ENCODE peak calls at places on chromosomes 13 and 19, in seven cellular contexts. One of them, this sample, is unnamed.
A peak's percentile ranks its signal among the peaks of the same experiment; 100 is the strongest.

GRCh38 chr13:78777973-78778372 is 119.0 kb upstream of the OBI1 start:
- DNase-seq in aorta: no peak
- DNase-seq in nucleus accumbens: no peak
- DNase-seq in Kasumi-1: no peak
- DNase-seq in tibial artery: no peak
- DNase-seq in stimulated activated CD4-positive, alpha-beta T cell treated with anti-CD3 and anti-CD28 coated beads, TNF-alpha, amount 100 ng/mL, for 48 hours: no peak
- DNase-seq in RPMI8226: no peak
- DNase-seq in this sample: no peak

GRCh38 chr13:80463673-80464352 is 122.9 kb upstream of the SPRY2 start:
- DNase-seq in aorta: peak; percentile 41
- DNase-seq in nucleus accumbens: no peak
- DNase-seq in Kasumi-1: no peak
- DNase-seq in tibial artery: no peak
- DNase-seq in stimulated activated CD4-positive, alpha-beta T cell treated with anti-CD3 and anti-CD28 coated beads, TNF-alpha, amount 100 ng/mL, for 48 hours: no peak
- DNase-seq in RPMI8226: no peak
- DNase-seq in this sample: no peak

GRCh38 chr13:72643339-72643989 is 84.0 kb downstream of the MZT1 start:
- DNase-seq in aorta: peak; percentile 51
- DNase-seq in nucleus accumbens: no peak
- DNase-seq in Kasumi-1: peak; percentile 26
- DNase-seq in tibial artery: no peak
- DNase-seq in stimulated activated CD4-positive, alpha-beta T cell treated with anti-CD3 and anti-CD28 coated beads, TNF-alpha, amount 100 ng/mL, for 48 hours: peak; percentile 3
- DNase-seq in RPMI8226: peak; percentile 51
- DNase-seq in this sample: peak; percentile 59

GRCh38 chr13:102589291-102589822 is 7.4 kb upstream of the TPP2 start:
- DNase-seq in aorta: no peak
- DNase-seq in nucleus accumbens: no peak
- DNase-seq in Kasumi-1: no peak
- DNase-seq in tibial artery: no peak
- DNase-seq in stimulated activated CD4-positive, alpha-beta T cell treated with anti-CD3 and anti-CD28 coated beads, TNF-alpha, amount 100 ng/mL, for 48 hours: no peak
- DNase-seq in RPMI8226: no peak
- DNase-seq in this sample: no peak

GRCh38 chr13:113545455-113545930 is 39.1 kb upstream of the TFDP1 start:
- DNase-seq in aorta: no peak
- DNase-seq in nucleus accumbens: no peak
- DNase-seq in Kasumi-1: no peak
- DNase-seq in tibial artery: peak; percentile 63
- DNase-seq in stimulated activated CD4-positive, alpha-beta T cell treated with anti-CD3 and anti-CD28 coated beads, TNF-alpha, amount 100 ng/mL, for 48 hours: no peak
- DNase-seq in RPMI8226: no peak
- DNase-seq in this sample: no peak

GRCh38 chr19:18879579-18880373 is 16.2 kb downstream of the CERS1 start:
- DNase-seq in aorta: no peak
- DNase-seq in nucleus accumbens: no peak
- DNase-seq in Kasumi-1: peak; percentile 38
- DNase-seq in tibial artery: no peak
- DNase-seq in stimulated activated CD4-positive, alpha-beta T cell treated with anti-CD3 and anti-CD28 coated beads, TNF-alpha, amount 100 ng/mL, for 48 hours: peak; percentile 14
- DNase-seq in RPMI8226: peak; percentile 78
- DNase-seq in this sample: peak; percentile 63

GRCh38 chr19:6718741-6719539 is 1.5 kb downstream of the C3 start:
- DNase-seq in aorta: no peak
- DNase-seq in nucleus accumbens: peak; percentile 20
- DNase-seq in Kasumi-1: no peak
- DNase-seq in tibial artery: no peak
- DNase-seq in stimulated activated CD4-positive, alpha-beta T cell treated with anti-CD3 and anti-CD28 coated beads, TNF-alpha, amount 100 ng/mL, for 48 hours: no peak
- DNase-seq in RPMI8226: peak; percentile 37
- DNase-seq in this sample: peak; percentile 34

GRCh38 chr13:80312012-80312704 is 28.8 kb downstream of the SPRY2 start:
- DNase-seq in aorta: no peak
- DNase-seq in nucleus accumbens: no peak
- DNase-seq in Kasumi-1: no peak
- DNase-seq in tibial artery: no peak
- DNase-seq in stimulated activated CD4-positive, alpha-beta T cell treated with anti-CD3 and anti-CD28 coated beads, TNF-alpha, amount 100 ng/mL, for 48 hours: no peak
- DNase-seq in RPMI8226: no peak
- DNase-seq in this sample: no peak

GRCh38 chr13:111860161-111860560 is 206.8 kb upstream of the SOX1 start:
- DNase-seq in aorta: no peak
- DNase-seq in nucleus accumbens: no peak
- DNase-seq in Kasumi-1: no peak
- DNase-seq in tibial artery: no peak
- DNase-seq in stimulated activated CD4-positive, alpha-beta T cell treated with anti-CD3 and anti-CD28 coated beads, TNF-alpha, amount 100 ng/mL, for 48 hours: no peak
- DNase-seq in RPMI8226: no peak
- DNase-seq in this sample: no peak

GRCh38 chr19:34253711-34254551 is 423 bp upstream of the GARRE1 start:
- DNase-seq in aorta: peak; percentile 92
- DNase-seq in nucleus accumbens: peak; percentile 69
- DNase-seq in Kasumi-1: peak; percentile 22
- DNase-seq in tibial artery: peak; percentile 92
- DNase-seq in stimulated activated CD4-positive, alpha-beta T cell treated with anti-CD3 and anti-CD28 coated beads, TNF-alpha, amount 100 ng/mL, for 48 hours: no peak
- DNase-seq in RPMI8226: peak; percentile 83
- DNase-seq in this sample: peak; percentile 72

GRCh38 chr13:19766637-19767036 is 16.1 kb downstream of the PSPC1 start:
- DNase-seq in aorta: no peak
- DNase-seq in nucleus accumbens: no peak
- DNase-seq in Kasumi-1: no peak
- DNase-seq in tibial artery: no peak
- DNase-seq in stimulated activated CD4-positive, alpha-beta T cell treated with anti-CD3 and anti-CD28 coated beads, TNF-alpha, amount 100 ng/mL, for 48 hours: no peak
- DNase-seq in RPMI8226: no peak
- DNase-seq in this sample: no peak

GRCh38 chr13:28705734-28706133 is 13.0 kb downstream of the SLC46A3 start:
- DNase-seq in aorta: no peak
- DNase-seq in nucleus accumbens: no peak
- DNase-seq in Kasumi-1: no peak
- DNase-seq in tibial artery: no peak
- DNase-seq in stimulated activated CD4-positive, alpha-beta T cell treated with anti-CD3 and anti-CD28 coated beads, TNF-alpha, amount 100 ng/mL, for 48 hours: no peak
- DNase-seq in RPMI8226: no peak
- DNase-seq in this sample: no peak

GRCh38 chr19:49085020-49085867 is at the start of gene SNRNP70:
- DNase-seq in aorta: peak; percentile 100
- DNase-seq in nucleus accumbens: peak; percentile 95
- DNase-seq in Kasumi-1: peak; percentile 99
- DNase-seq in tibial artery: peak; percentile 100
- DNase-seq in stimulated activated CD4-positive, alpha-beta T cell treated with anti-CD3 and anti-CD28 coated beads, TNF-alpha, amount 100 ng/mL, for 48 hours: peak; percentile 99
- DNase-seq in RPMI8226: peak; percentile 98
- DNase-seq in this sample: peak; percentile 99

GRCh38 chr19:18253716-18254115 is 20.5 kb downstream of the IQCN start:
- DNase-seq in aorta: no peak
- DNase-seq in nucleus accumbens: no peak
- DNase-seq in Kasumi-1: no peak
- DNase-seq in tibial artery: no peak
- DNase-seq in stimulated activated CD4-positive, alpha-beta T cell treated with anti-CD3 and anti-CD28 coated beads, TNF-alpha, amount 100 ng/mL, for 48 hours: no peak
- DNase-seq in RPMI8226: peak; percentile 34
- DNase-seq in this sample: peak; percentile 40

GRCh38 chr13:23450340-23451046 is 17.0 kb upstream of the SACS start:
- DNase-seq in aorta: no peak
- DNase-seq in nucleus accumbens: no peak
- DNase-seq in Kasumi-1: no peak
- DNase-seq in tibial artery: no peak
- DNase-seq in stimulated activated CD4-positive, alpha-beta T cell treated with anti-CD3 and anti-CD28 coated beads, TNF-alpha, amount 100 ng/mL, for 48 hours: no peak
- DNase-seq in RPMI8226: peak; percentile 62
- DNase-seq in this sample: peak; percentile 47

GRCh38 chr13:100561599-100562204 is 26.9 kb downstream of the GGACT start:
- DNase-seq in aorta: no peak
- DNase-seq in nucleus accumbens: no peak
- DNase-seq in Kasumi-1: no peak
- DNase-seq in tibial artery: peak; percentile 48
- DNase-seq in stimulated activated CD4-positive, alpha-beta T cell treated with anti-CD3 and anti-CD28 coated beads, TNF-alpha, amount 100 ng/mL, for 48 hours: no peak
- DNase-seq in RPMI8226: no peak
- DNase-seq in this sample: no peak

GRCh38 chr13:68027311-68027710 is 797.2 kb upstream of the PCDH9 start:
- DNase-seq in aorta: no peak
- DNase-seq in nucleus accumbens: no peak
- DNase-seq in Kasumi-1: no peak
- DNase-seq in tibial artery: no peak
- DNase-seq in stimulated activated CD4-positive, alpha-beta T cell treated with anti-CD3 and anti-CD28 coated beads, TNF-alpha, amount 100 ng/mL, for 48 hours: no peak
- DNase-seq in RPMI8226: no peak
- DNase-seq in this sample: no peak

GRCh38 chr13:47256618-47257017 is 359.8 kb upstream of the HTR2A start:
- DNase-seq in aorta: no peak
- DNase-seq in nucleus accumbens: no peak
- DNase-seq in Kasumi-1: no peak
- DNase-seq in tibial artery: no peak
- DNase-seq in stimulated activated CD4-positive, alpha-beta T cell treated with anti-CD3 and anti-CD28 coated beads, TNF-alpha, amount 100 ng/mL, for 48 hours: no peak
- DNase-seq in RPMI8226: no peak
- DNase-seq in this sample: no peak

GRCh38 chr13:42486711-42487198 is 87.2 kb upstream of the TNFSF11 start:
- DNase-seq in aorta: no peak
- DNase-seq in nucleus accumbens: no peak
- DNase-seq in Kasumi-1: peak; percentile 61
- DNase-seq in tibial artery: no peak
- DNase-seq in stimulated activated CD4-positive, alpha-beta T cell treated with anti-CD3 and anti-CD28 coated beads, TNF-alpha, amount 100 ng/mL, for 48 hours: no peak
- DNase-seq in RPMI8226: no peak
- DNase-seq in this sample: peak; percentile 55

GRCh38 chr13:33509642-33510229 is 224.2 kb upstream of the STARD13 start:
- DNase-seq in aorta: peak; percentile 63
- DNase-seq in nucleus accumbens: no peak
- DNase-seq in Kasumi-1: no peak
- DNase-seq in tibial artery: peak; percentile 76
- DNase-seq in stimulated activated CD4-positive, alpha-beta T cell treated with anti-CD3 and anti-CD28 coated beads, TNF-alpha, amount 100 ng/mL, for 48 hours: no peak
- DNase-seq in RPMI8226: no peak
- DNase-seq in this sample: no peak

GRCh38 chr13:42821437-42821836 is 40.1 kb downstream of the FAM216B start:
- DNase-seq in aorta: no peak
- DNase-seq in nucleus accumbens: no peak
- DNase-seq in Kasumi-1: no peak
- DNase-seq in tibial artery: no peak
- DNase-seq in stimulated activated CD4-positive, alpha-beta T cell treated with anti-CD3 and anti-CD28 coated beads, TNF-alpha, amount 100 ng/mL, for 48 hours: no peak
- DNase-seq in RPMI8226: no peak
- DNase-seq in this sample: no peak

This sample was measured in NB4.